ENCODE peak calls at places on chromosomes 2 and 18, in ten cellular contexts. B is nephron progenitor cell, F is hippocampal formation, U is left ventricle myocardium inferior, O is AG09309, R is GM03348, N is AG08396, K is SJSA1, Q is NAMALWA, D is left lung. V is an unnamed sample.

GRCh38 chr2:234165421-234165820 is 114.9 kb downstream of the SPP2 start:
- DNase-seq in B (no peak), F (no peak), U (no peak), O (peak), R (peak), N (peak), K (peak), Q (no peak), D (no peak), V (no peak)

GRCh38 chr2:196511258-196511971 is 128.1 kb upstream of the CCDC150 start:
- DNase-seq in B (no peak), F (no peak), U (no peak), O (no peak), R (no peak), N (no peak), K (no peak), Q (no peak), D (no peak), V (no peak)

GRCh38 chr18:78786776-78787175 is 192.8 kb upstream of the SALL3 start:
- DNase-seq in B (no peak), F (no peak), U (no peak), O (no peak), R (no peak), N (no peak), K (no peak), Q (no peak), D (no peak), V (no peak)

GRCh38 chr18:34495434-34495833 is 214.7 kb upstream of the DTNA start:
- DNase-seq in B (no peak), F (no peak), U (no peak), O (no peak), R (no peak), N (no peak), K (no peak), Q (no peak), D (no peak), V (no peak)

GRCh38 chr2:118131771-118132170 is 43.5 kb downstream of the INSIG2 start:
- DNase-seq in B (no peak), F (no peak), U (no peak), O (no peak), R (no peak), N (no peak), K (no peak), Q (no peak), D (no peak), V (no peak)

GRCh38 chr2:219001577-219002394 is 8.6 kb upstream of the CRYBA2 start:
- DNase-seq in B (peak), F (no peak), U (no peak), O (no peak), R (no peak), N (no peak), K (no peak), Q (no peak), D (peak), V (no peak)

GRCh38 chr2:200658278-200658864 is 72.6 kb downstream of the AOX1 start:
- DNase-seq in B (no peak), F (no peak), U (no peak), O (no peak), R (no peak), N (no peak), K (no peak), Q (no peak), D (no peak), V (no peak)

GRCh38 chr2:3132466-3132865 is 245.2 kb downstream of the EIPR1 start:
- DNase-seq in B (no peak), F (no peak), U (no peak), O (no peak), R (no peak), N (no peak), K (no peak), Q (no peak), D (no peak), V (no peak)

GRCh38 chr18:79857082-79857661 is 59.4 kb downstream of the KCNG2 start:
- DNase-seq in B (no peak), F (no peak), U (no peak), O (peak), R (peak), N (peak), K (peak), Q (no peak), D (no peak), V (no peak)

GRCh38 chr2:42328148-42328833 is 32.7 kb downstream of the COX7A2L start:
- DNase-seq in B (no peak), F (no peak), U (no peak), O (peak), R (peak), N (no peak), K (no peak), Q (peak), D (no peak), V (peak)

GRCh38 chr2:239590995-239591915 is 190.4 kb upstream of the HDAC4 start:
- DNase-seq in B (peak), F (no peak), U (no peak), O (no peak), R (no peak), N (no peak), K (no peak), Q (no peak), D (peak), V (no peak)

GRCh38 chr18:49747876-49748275 is 65.5 kb downstream of the ACAA2 start:
- DNase-seq in B (no peak), F (no peak), U (no peak), O (no peak), R (no peak), N (no peak), K (peak), Q (peak), D (no peak), V (no peak)

GRCh38 chr2:180970052-180970451 is 10.4 kb upstream of the UBE2E3 start:
- DNase-seq in B (no peak), F (no peak), U (no peak), O (no peak), R (no peak), N (no peak), K (no peak), Q (no peak), D (no peak), V (no peak)

GRCh38 chr2:210000464-210001324 is 1.7 kb upstream of the RPE start:
- DNase-seq in B (no peak), F (no peak), U (no peak), O (no peak), R (no peak), N (no peak), K (no peak), Q (no peak), D (no peak), V (no peak)

GRCh38 chr2:234110219-234110618 is 59.7 kb downstream of the SPP2 start:
- DNase-seq in B (no peak), F (no peak), U (no peak), O (no peak), R (no peak), N (no peak), K (no peak), Q (no peak), D (no peak), V (no peak)

GRCh38 chr2:71640459-71640858 is 187.1 kb downstream of the DYSF start:
- DNase-seq in B (no peak), F (no peak), U (no peak), O (no peak), R (no peak), N (no peak), K (no peak), Q (no peak), D (no peak), V (no peak)

GRCh38 chr18:47191956-47192355 is 15.8 kb upstream of the IER3IP1 start:
- DNase-seq in B (no peak), F (no peak), U (no peak), O (no peak), R (peak), N (no peak), K (no peak), Q (no peak), D (no peak), V (no peak)

GRCh38 chr18:42108071-42108470 is 153.0 kb downstream of the PIK3C3 start:
- DNase-seq in B (no peak), F (no peak), U (no peak), O (no peak), R (no peak), N (no peak), K (no peak), Q (no peak), D (no peak), V (no peak)

GRCh38 chr2:42094114-42094513 is 46.3 kb downstream of the PKDCC start:
- DNase-seq in B (no peak), F (no peak), U (no peak), O (no peak), R (no peak), N (no peak), K (no peak), Q (no peak), D (no peak), V (no peak)

GRCh38 chr18:32300914-32301313 is 111.1 kb downstream of the MEP1B start:
- DNase-seq in B (no peak), F (no peak), U (no peak), O (no peak), R (peak), N (no peak), K (no peak), Q (no peak), D (no peak), V (no peak)

V was measured in CD4-positive, alpha-beta memory T cell.